ENCODE peak calls at places on chromosomes 1 and 21, in seven cellular contexts. Z, P, X, G, Q, M and D are unnamed samples.

GRCh38 chr1:63877816-63878215 is 104.0 kb downstream of the ROR1 start:
- DNase-seq in Z (no peak), P (peak), X (no peak), G (no peak), Q (peak), M (peak), D (no peak)

GRCh38 chr21:28227881-28228623 is 764.6 kb downstream of the LTN1 start:
- DNase-seq in Z (no peak), P (peak), X (no peak), G (no peak), Q (no peak), M (no peak), D (no peak)

GRCh38 chr21:26332873-26333272 is 162.3 kb upstream of the APP start:
- DNase-seq in Z (no peak), P (no peak), X (no peak), G (no peak), Q (no peak), M (no peak), D (no peak)

GRCh38 chr21:27649323-27649722 is 682.4 kb upstream of the ADAMTS5 start:
- DNase-seq in Z (no peak), P (peak), X (no peak), G (no peak), Q (peak), M (no peak), D (no peak)

GRCh38 chr1:169546087-169546995 is 39.9 kb downstream of the F5 start:
- DNase-seq in Z (no peak), P (peak), X (peak), G (peak), Q (peak), M (no peak), D (peak)

GRCh38 chr21:17828223-17828622 is 9.1 kb upstream of the C21orf91 start:
- DNase-seq in Z (no peak), P (peak), X (no peak), G (no peak), Q (peak), M (no peak), D (no peak)

GRCh38 chr1:197173571-197174482 is 27.4 kb upstream of the ASPM start:
- DNase-seq in Z (no peak), P (peak), X (no peak), G (no peak), Q (peak), M (no peak), D (no peak)

GRCh38 chr1:157117527-157118057 is 18.0 kb upstream of the ETV3L start:
- DNase-seq in Z (no peak), P (no peak), X (no peak), G (no peak), Q (no peak), M (peak), D (no peak)

GRCh38 chr1:228450200-228450599 is 33.5 kb upstream of the TRIM17 start:
- DNase-seq in Z (no peak), P (no peak), X (no peak), G (no peak), Q (no peak), M (no peak), D (no peak)

GRCh38 chr21:33578959-33579542 is 9.4 kb downstream of the DONSON start:
- DNase-seq in Z (no peak), P (peak), X (no peak), G (no peak), Q (no peak), M (no peak), D (no peak)

GRCh38 chr1:66239834-66240233 is 294.1 kb upstream of the SGIP1 start:
- DNase-seq in Z (no peak), P (peak), X (peak), G (no peak), Q (peak), M (no peak), D (no peak)

GRCh38 chr1:88943221-88943620 is 49.2 kb downstream of the KYAT3 start:
- DNase-seq in Z (no peak), P (peak), X (no peak), G (no peak), Q (no peak), M (no peak), D (no peak)

GRCh38 chr21:31993826-31994791 is 121.3 kb downstream of the HUNK start:
- DNase-seq in Z (no peak), P (no peak), X (no peak), G (no peak), Q (no peak), M (peak), D (no peak)

GRCh38 chr1:53352576-53352975 is 24.7 kb upstream of the LRP8 start:
- DNase-seq in Z (no peak), P (no peak), X (no peak), G (no peak), Q (no peak), M (no peak), D (no peak)

GRCh38 chr1:46041551-46041950 is 90.9 kb downstream of the PIK3R3 start:
- DNase-seq in Z (no peak), P (no peak), X (no peak), G (no peak), Q (no peak), M (no peak), D (no peak)

GRCh38 chr1:156146006-156146748 is 7.2 kb upstream of the SEMA4A start:
- DNase-seq in Z (peak), P (peak), X (peak), G (peak), Q (peak), M (peak), D (peak)

GRCh38 chr1:63792152-63792551 is 18.3 kb downstream of the ROR1 start:
- DNase-seq in Z (no peak), P (no peak), X (no peak), G (no peak), Q (no peak), M (no peak), D (no peak)

GRCh38 chr1:63917571-63918394 is 144.0 kb downstream of the ROR1 start:
- DNase-seq in Z (no peak), P (peak), X (peak), G (no peak), Q (no peak), M (no peak), D (no peak)

GRCh38 chr1:233700338-233700737 is 86.4 kb downstream of the KCNK1 start:
- DNase-seq in Z (no peak), P (no peak), X (no peak), G (no peak), Q (no peak), M (no peak), D (no peak)

GRCh38 chr1:27935721-27936120 is 921 bp downstream of the SMPDL3B start:
- DNase-seq in Z (no peak), P (no peak), X (no peak), G (no peak), Q (no peak), M (no peak), D (no peak)

GRCh38 chr21:32565856-32566465 is 19.4 kb downstream of the TCP10L start:
- DNase-seq in Z (no peak), P (peak), X (no peak), G (no peak), Q (no peak), M (no peak), D (no peak)

GRCh38 chr1:156808186-156809030 is 8.2 kb downstream of the SH2D2A start:
- DNase-seq in Z (no peak), P (no peak), X (no peak), G (no peak), Q (no peak), M (no peak), D (no peak)

GRCh38 chr1:168375901-168376300 is 95.2 kb downstream of the TBX19 start:
- DNase-seq in Z (no peak), P (no peak), X (no peak), G (no peak), Q (no peak), M (no peak), D (no peak)

GRCh38 chr1:33096358-33097005 is 15.5 kb downstream of the AZIN2 start:
- DNase-seq in Z (no peak), P (peak), X (no peak), G (no peak), Q (no peak), M (no peak), D (no peak)

GRCh38 chr1:229895605-229896004 is 171.4 kb upstream of the GALNT2 start:
- DNase-seq in Z (no peak), P (no peak), X (no peak), G (no peak), Q (no peak), M (no peak), D (no peak)

GRCh38 chr1:48876221-48876785 is 99.6 kb upstream of the BEND5 start:
- DNase-seq in Z (no peak), P (peak), X (no peak), G (peak), Q (no peak), M (no peak), D (no peak)
- H3K4me3 ChIP-seq in Z (no peak), P (no peak), X (no peak), G (no peak), Q (no peak), M (no peak), D (no peak)

GRCh38 chr1:37410080-37410479 is 64.3 kb upstream of the ZC3H12A start:
- DNase-seq in Z (no peak), P (no peak), X (peak), G (no peak), Q (no peak), M (no peak), D (no peak)
- H3K4me3 ChIP-seq in Z (no peak), P (no peak), X (no peak), G (no peak), Q (no peak), M (no peak), D (no peak)

DNA sequence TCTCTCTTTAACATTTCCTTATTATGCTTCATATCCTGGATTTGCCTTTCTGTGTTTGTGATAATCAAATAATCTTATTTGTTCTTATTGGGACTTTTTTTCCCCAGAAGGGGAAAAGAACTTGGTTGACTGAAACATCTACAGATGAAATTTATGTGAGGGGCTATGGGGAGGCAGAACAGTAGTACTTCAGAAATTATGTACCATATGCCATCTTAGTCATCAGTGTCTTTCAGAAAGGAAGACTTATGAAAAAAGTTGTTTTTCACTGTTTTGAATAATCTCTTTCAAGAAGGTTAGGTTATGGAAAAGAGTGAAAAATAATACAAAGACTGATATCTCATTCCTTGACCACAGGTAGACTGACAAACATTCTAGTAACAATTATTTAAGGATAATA is 30.2 kb upstream of the TRAF5 start:
- DNase-seq in Z (no peak), P (no peak), X (no peak), G (no peak), Q (no peak), M (no peak), D (no peak)
- H3K4me3 ChIP-seq in Z (no peak), P (no peak), X (no peak), G (no peak), Q (no peak), M (no peak), D (no peak)

DNA sequence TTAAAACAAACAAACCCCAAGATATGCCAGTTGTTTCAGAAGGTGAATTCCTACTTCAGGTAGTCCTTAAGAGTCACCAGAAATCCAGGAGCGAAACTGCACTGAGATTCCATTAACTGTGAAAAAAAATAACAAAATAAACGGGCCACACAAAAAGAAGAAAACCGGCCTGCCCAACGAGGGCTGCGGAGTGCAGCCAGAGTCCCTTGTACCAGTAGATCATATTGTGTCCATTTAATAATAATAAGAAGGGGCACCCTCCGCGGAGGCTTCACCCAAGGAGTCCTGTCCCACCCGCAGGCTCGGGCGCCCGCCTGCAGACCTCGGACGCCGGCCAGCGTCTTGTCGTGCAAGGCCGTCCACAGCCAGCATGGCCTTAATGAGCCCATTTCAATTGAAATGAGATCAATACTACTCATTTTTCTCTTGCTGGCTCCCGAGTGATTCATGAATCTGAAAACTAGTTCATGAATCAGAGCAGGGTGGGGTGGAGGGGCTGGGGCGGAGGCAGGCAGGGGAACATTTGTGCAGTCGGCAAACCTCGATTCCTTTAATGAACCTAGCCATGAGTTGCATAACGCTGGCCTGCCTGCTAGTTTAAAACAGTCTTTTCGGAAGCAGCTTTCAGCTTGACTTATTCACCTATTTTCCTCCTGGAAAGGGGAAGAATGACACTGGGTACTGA is 113.1 kb upstream of the IRF2BP2 start:
- DNase-seq in Z (peak), P (peak), X (no peak), G (no peak), Q (peak), M (peak), D (no peak)
- H3K4me3 ChIP-seq in Z (peak), P (peak), X (no peak), G (no peak), Q (peak), M (peak), D (peak)

GRCh38 chr21:46226146-46226545 is 2.4 kb downstream of the LSS start:
- DNase-seq in Z (no peak), P (peak), X (no peak), G (no peak), Q (no peak), M (peak), D (no peak)
- H3K4me3 ChIP-seq in Z (peak), P (peak), X (peak), G (no peak), Q (peak), M (peak), D (no peak)

GRCh38 chr1:83697220-83697619 is 301.7 kb downstream of the TTLL7 start:
- DNase-seq in Z (no peak), P (no peak), X (no peak), G (no peak), Q (no peak), M (no peak), D (no peak)

GRCh38 chr1:83689900-83690868 is 308.7 kb downstream of the TTLL7 start:
- DNase-seq in Z (no peak), P (peak), X (no peak), G (no peak), Q (no peak), M (no peak), D (no peak)

GRCh38 chr1:83694449-83694848 is 304.5 kb downstream of the TTLL7 start:
- DNase-seq in Z (no peak), P (no peak), X (peak), G (no peak), Q (no peak), M (no peak), D (no peak)

GRCh38 chr1:83692524-83693336 is 306.2 kb downstream of the TTLL7 start:
- DNase-seq in Z (no peak), P (peak), X (peak), G (no peak), Q (peak), M (no peak), D (peak)

GRCh38 chr1:83693409-83694126 is 305.4 kb downstream of the TTLL7 start:
- DNase-seq in Z (no peak), P (peak), X (peak), G (no peak), Q (no peak), M (no peak), D (no peak)
- H3K4me3 ChIP-seq in Z (peak), P (no peak), X (peak), G (no peak), Q (no peak), M (peak), D (no peak)

GRCh38 chr1:110151175-110151715 is 951 bp downstream of the SLC6A17 start:
- DNase-seq in Z (no peak), P (peak), X (peak), G (no peak), Q (no peak), M (no peak), D (no peak)
- H3K4me3 ChIP-seq in Z (peak), P (no peak), X (peak), G (no peak), Q (no peak), M (no peak), D (no peak)

GRCh38 chr1:31239653-31240241 is at the start of gene NKAIN1:
- DNase-seq in Z (no peak), P (peak), X (peak), G (peak), Q (no peak), M (peak), D (no peak)
- H3K4me3 ChIP-seq in Z (peak), P (peak), X (peak), G (no peak), Q (peak), M (peak), D (no peak)

DNA sequence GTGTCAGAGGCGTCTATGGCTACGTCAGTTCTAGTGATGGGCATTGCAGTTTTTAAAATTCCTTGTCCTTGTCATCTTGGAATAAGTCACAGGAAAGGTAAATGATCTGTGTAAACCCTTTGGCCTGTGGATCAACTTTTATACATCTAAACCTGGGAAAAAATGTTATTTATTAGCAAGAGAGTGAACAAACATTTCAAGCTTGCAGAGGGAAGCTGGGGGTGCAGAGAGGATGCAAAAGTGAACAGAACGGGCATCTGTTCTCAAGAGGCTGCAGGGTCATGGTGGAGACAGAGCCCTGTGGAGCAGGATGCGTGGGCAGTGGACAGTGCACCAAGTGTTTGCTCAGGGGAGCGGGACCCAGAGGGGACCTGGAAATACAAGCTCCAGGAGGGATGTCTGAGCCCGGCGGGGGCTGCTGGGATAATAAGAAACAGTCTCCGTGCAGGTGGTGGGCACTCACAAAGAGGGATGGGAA is 105.4 kb upstream of the SLC45A1 start:
- DNase-seq in Z (no peak), P (no peak), X (no peak), G (no peak), Q (no peak), M (no peak), D (no peak)
- H3K4me3 ChIP-seq in Z (no peak), P (no peak), X (no peak), G (no peak), Q (no peak), M (no peak), D (no peak)